ENCODE peak calls at places on chromosome 2, in nine cellular contexts. R is tibial nerve, J is hepatocyte, S is adipocyte, F is right lobe of liver, H is endothelial cell of umbilical vein, X is Karpas-422, M is uterus, P is GM23338. W is an unnamed sample. For H3K36me3, the result is how much of the 10 kb centered on the place peaks cover.

GRCh38 chr2:96948483-96949152 is 37.8 kb downstream of the FAM178B start:
- DNase-seq in S (no peak), J (no peak), M (no peak), R (no peak), P (no peak), X (no peak), F (no peak), H (no peak), W (no peak)

GRCh38 chr2:151162185-151162584 is 99.5 kb downstream of the RBM43 start:
- DNase-seq in M (no peak), X (no peak), H (peak), R (no peak), S (peak), J (peak), F (no peak), P (peak), W (no peak)

GRCh38 chr2:11827547-11827946 is 81.1 kb downstream of the LPIN1 start:
- DNase-seq in X (no peak), H (no peak), R (no peak), S (no peak), M (no peak), F (no peak), J (no peak), P (no peak), W (no peak)

GRCh38 chr2:174026122-174026845 is 61.1 kb upstream of the SP3 start:
- DNase-seq in X (no peak), M (peak), S (peak), J (peak), F (no peak), R (no peak), P (peak), H (no peak), W (no peak)

GRCh38 chr2:70919672-70920366 is 15.9 kb upstream of the ATP6V1B1 start:
- DNase-seq in J (peak), S (peak), R (peak), M (peak), H (peak), F (peak), P (peak), X (peak), W (peak)

GRCh38 chr2:35114765-35115164 is 1240.8 kb upstream of the CRIM1 start:
- DNase-seq in P (peak), F (no peak), S (no peak), R (no peak), M (no peak), X (no peak), J (peak), H (no peak), W (no peak)

GRCh38 chr2:201234167-201235139 is 25.9 kb upstream of the CASP8 start:
- DNase-seq in H (no peak), J (no peak), P (no peak), R (no peak), M (no peak), F (no peak), X (no peak), S (no peak), W (no peak)

GRCh38 chr2:218006741-218007140 is 3.9 kb upstream of the TNS1 start:
- DNase-seq in P (no peak), M (peak), R (no peak), X (no peak), F (no peak), H (no peak), S (no peak), J (peak), W (no peak)

GRCh38 chr2:106638043-106638442 is 150.9 kb downstream of the CD8B2 start:
- DNase-seq in R (no peak), J (peak), S (peak), F (no peak), M (no peak), P (peak), H (no peak), X (peak), W (no peak)

GRCh38 chr2:190718652-190719526 is 70.0 kb downstream of the NAB1 start:
- DNase-seq in R (no peak), M (no peak), P (peak), S (peak), H (peak), J (peak), X (peak), F (no peak), W (peak)

GRCh38 chr2:217934321-217935131 is 68.3 kb downstream of the TNS1 start:
- DNase-seq in S (peak), F (peak), P (no peak), H (peak), M (peak), X (peak), J (no peak), R (peak), W (peak)

GRCh38 chr2:101064868-101065549 is 62.9 kb downstream of the RPL31 start:
- DNase-seq in S (peak), P (no peak), M (no peak), H (peak), J (peak), F (no peak), X (no peak), R (no peak), W (peak)

GRCh38 chr2:230898016-230898415 is 27.0 kb downstream of the GPR55 start:
- DNase-seq in X (no peak), P (no peak), R (no peak), M (no peak), F (peak), J (peak), H (no peak), S (no peak), W (no peak)

GRCh38 chr2:28345619-28346018 is 47.0 kb upstream of the FOSL2 start:
- DNase-seq in M (no peak), J (no peak), P (no peak), R (no peak), F (peak), S (no peak), X (no peak), H (no peak), W (no peak)

GRCh38 chr2:12005886-12006681 is 259.7 kb downstream of the LPIN1 start:
- DNase-seq in H (peak), R (peak), M (no peak), X (peak), J (peak), F (peak), P (no peak), S (no peak), W (peak)

GRCh38 chr2:47631840-47632398 is 151.0 kb upstream of the MSH6 start:
- DNase-seq in H (no peak), F (no peak), M (no peak), R (no peak), S (peak), X (no peak), J (peak), P (no peak), W (peak)

GRCh38 chr2:233455491-233455890 is 101.2 kb downstream of the DGKD start:
- DNase-seq in R (no peak), H (no peak), F (peak), M (no peak), X (no peak), S (no peak), J (no peak), P (no peak), W (no peak)

GRCh38 chr2:39033980-39034379 is 86.9 kb downstream of the SOS1 start:
- DNase-seq in F (no peak), H (no peak), M (no peak), J (no peak), X (no peak), S (peak), P (no peak), R (no peak), W (no peak)

GRCh38 chr2:19885791-19886190 is 16.0 kb downstream of the TTC32 start:
- DNase-seq in M (no peak), J (no peak), P (no peak), X (no peak), H (no peak), R (no peak), F (no peak), S (no peak), W (no peak)

GRCh38 chr2:235235977-235236767 is 257.7 kb upstream of the AGAP1 start:
- DNase-seq in R (no peak), P (no peak), X (no peak), H (peak), F (no peak), J (no peak), M (no peak), S (no peak), W (no peak)
- H3K36me3 ChIP-seq in R (under half), P (under half), X (under half), H (under half), F (under half), J (under half), M (under half), S (under half), W (under half)

DNA sequence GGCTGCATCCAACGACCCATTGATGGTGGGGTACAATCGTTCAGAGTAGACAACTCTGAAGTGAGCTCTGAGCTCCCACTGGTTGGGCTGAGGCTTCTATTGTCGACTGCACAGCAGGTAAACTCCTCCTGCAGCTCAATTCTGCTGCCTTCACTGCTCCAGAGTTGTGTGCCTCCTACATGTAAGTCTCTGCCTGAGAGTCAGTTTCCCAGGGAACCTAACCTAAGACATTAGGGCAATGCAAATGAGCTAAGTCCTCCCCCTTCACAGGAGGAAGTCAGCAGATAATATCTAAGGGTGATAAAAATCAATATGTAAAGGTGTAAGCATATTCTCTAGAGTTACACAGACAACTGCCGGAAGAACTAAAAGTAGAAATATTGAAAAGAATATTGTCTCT is 22.5 kb upstream of the ACYP2 start:
- DNase-seq in X (peak), S (no peak), J (no peak), P (no peak), R (no peak), M (no peak), F (no peak), H (no peak), W (no peak)
- H3K4me3 ChIP-seq in X (peak), S (no peak), J (no peak), P (no peak), R (no peak), M (no peak), F (no peak), H (no peak), W (no peak)

GRCh38 chr2:42953216-42953615 is 160.8 kb upstream of the HAAO start:
- DNase-seq in H (no peak), M (no peak), P (no peak), S (no peak), J (no peak), X (no peak), F (no peak), R (no peak), W (no peak)
- H3K36me3 ChIP-seq in H (under half), M (under half), P (under half), S (under half), J (under half), X (under half), F (under half), R (under half), W (under half)

GRCh38 chr2:95004702-95005101 is 20.8 kb upstream of the MAL start:
- DNase-seq in X (no peak), J (no peak), F (peak), S (no peak), R (no peak), P (no peak), H (no peak), M (no peak), W (no peak)
- H3K4me3 ChIP-seq in X (no peak), J (no peak), F (no peak), S (no peak), R (no peak), P (no peak), H (no peak), M (no peak), W (no peak)

GRCh38 chr2:3449106-3449505 is 69.6 kb downstream of the TRAPPC12 start:
- DNase-seq in S (no peak), H (no peak), R (no peak), F (no peak), M (no peak), P (no peak), X (no peak), J (no peak), W (no peak)
- H3K36me3 ChIP-seq in S (under half), H (under half), R (half or more), F (under half), M (under half), P (under half), X (under half), J (under half), W (under half)

W was measured in kidney epithelial cell.